ENCODE peak calls at places on chromosomes 11 and 22, in seven cellular contexts. D is upper lobe of right lung, Q is kidney, H is heart right ventricle, T is tibial nerve, L is fibroblast of villous mesenchyme, P is sigmoid colon. G is an unnamed sample.

GRCh38 chr11:24356501-24356900 is 140.4 kb upstream of the LUZP2 start:
- DNase-seq in Q (no peak), D (no peak), T (no peak), L (no peak), H (no peak), P (no peak), G (no peak)

GRCh38 chr11:101870510-101870909 is 44.3 kb upstream of the CEP126 start:
- DNase-seq in H (no peak), D (no peak), P (no peak), L (peak; percentile 63), Q (no peak), T (no peak), G (peak; percentile 91)

GRCh38 chr22:31451709-31452571 is 37.7 kb downstream of the EIF4ENIF1 start:
- DNase-seq in D (no peak), P (no peak), H (no peak), T (no peak), Q (no peak), L (peak; percentile 54), G (peak; percentile 67)

GRCh38 chr11:8066911-8067455 is 14.0 kb upstream of the TUB start:
- DNase-seq in Q (no peak), H (no peak), L (peak; percentile 16), D (no peak), P (no peak), T (no peak), G (peak; percentile 54)

GRCh38 chr11:70522613-70523311 is 124.4 kb downstream of the CTTN start:
- DNase-seq in H (no peak), P (no peak), L (no peak), T (no peak), D (peak; percentile 71), Q (peak; percentile 66), G (no peak)

GRCh38 chr11:12539570-12539969 is 134.7 kb upstream of the TEAD1 start:
- DNase-seq in L (peak; percentile 90), Q (no peak), T (no peak), P (no peak), D (no peak), H (no peak), G (peak; percentile 98)

GRCh38 chr22:20566420-20567260 is 59.2 kb downstream of the MED15 start:
- DNase-seq in Q (no peak), P (peak; percentile 78), D (peak; percentile 63), L (peak; percentile 65), T (no peak), H (no peak), G (peak; percentile 95)

GRCh38 chr11:34749666-34750659 is 129.1 kb downstream of the EHF start:
- DNase-seq in Q (no peak), T (peak; percentile 81), L (peak; percentile 97), D (peak; percentile 88), P (peak; percentile 72), H (peak; percentile 69), G (peak; percentile 96)

GRCh38 chr22:29700206-29700948 is 19.4 kb upstream of the CABP7 start:
- DNase-seq in L (no peak), Q (peak; percentile 60), T (no peak), D (no peak), H (no peak), P (no peak), G (no peak)

GRCh38 chr11:100438366-100438765 is 248.7 kb upstream of the ARHGAP42 start:
- DNase-seq in D (no peak), L (no peak), T (no peak), H (no peak), Q (no peak), P (no peak), G (no peak)

GRCh38 chr11:86644291-86644690 is 28.1 kb downstream of the ME3 start:
- DNase-seq in Q (no peak), P (no peak), H (no peak), T (no peak), D (no peak), L (peak; percentile 81), G (peak; percentile 91)

GRCh38 chr11:10205928-10206327 is 88.1 kb downstream of the SBF2 start:
- DNase-seq in P (no peak), H (no peak), L (no peak), Q (no peak), T (no peak), D (no peak), G (peak; percentile 15)

DNA sequence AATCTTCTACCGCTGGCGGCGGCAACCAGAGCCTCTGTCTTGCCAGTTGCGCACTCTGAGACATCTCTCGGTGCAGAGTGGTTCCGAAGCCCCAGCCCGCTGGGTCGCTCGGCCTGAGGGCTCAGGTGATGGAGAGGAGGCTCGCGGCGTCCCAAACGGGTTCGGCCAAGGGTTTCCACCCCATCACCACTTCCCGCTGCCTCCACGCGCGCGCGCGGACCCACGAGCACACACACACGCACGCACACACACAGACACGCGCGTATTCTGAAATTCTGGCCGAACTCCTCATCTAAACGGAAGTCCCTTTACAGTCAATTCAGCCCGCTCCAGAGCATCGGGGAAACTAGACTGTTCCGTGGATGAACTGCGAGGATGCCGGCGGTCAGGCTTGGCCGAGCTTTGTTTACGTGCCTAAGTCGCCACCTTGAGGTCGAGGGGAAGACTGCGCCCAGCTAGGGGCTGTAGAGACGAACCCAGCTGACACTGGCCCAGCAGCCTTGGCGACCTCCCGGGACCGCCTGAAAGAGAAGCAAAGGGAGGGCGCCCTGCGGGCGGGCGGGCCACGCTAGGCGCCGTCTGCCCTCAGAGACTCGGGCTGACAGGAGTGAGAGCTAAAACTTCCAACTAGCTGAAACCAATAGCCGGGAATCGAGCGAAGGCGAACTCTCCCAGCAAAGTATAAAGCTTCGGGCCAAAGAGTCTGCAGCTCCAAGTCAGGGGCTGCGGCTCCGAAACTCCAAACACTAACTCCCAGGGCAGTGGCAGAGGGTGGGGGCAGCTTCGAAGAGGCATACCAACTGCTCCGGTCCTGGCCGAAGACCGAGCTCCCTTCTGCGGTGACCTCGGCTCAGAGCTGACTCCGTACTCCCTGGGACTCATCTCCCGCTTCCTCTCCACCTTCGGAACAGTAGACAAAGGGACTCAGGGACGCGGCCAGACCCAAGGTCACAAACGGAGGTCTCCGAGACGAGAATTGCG is 124.8 kb upstream of the C11orf58 start:
- DNase-seq in T (peak; percentile 88), Q (peak; percentile 94), H (peak; percentile 89), L (peak; percentile 88), D (peak; percentile 91), P (peak; percentile 89), G (peak; percentile 75)
- H3K4me3 ChIP-seq in T (peak overlapping the region; percentile 62), Q (peak overlapping the region; percentile 70), H (peak overlapping the region; percentile 26), L (peak overlapping the region; percentile 60), D (peak overlapping the region; percentile 41), P (peak overlapping the region; percentile 31), G (peak overlapping the region; percentile 11)

DNA sequence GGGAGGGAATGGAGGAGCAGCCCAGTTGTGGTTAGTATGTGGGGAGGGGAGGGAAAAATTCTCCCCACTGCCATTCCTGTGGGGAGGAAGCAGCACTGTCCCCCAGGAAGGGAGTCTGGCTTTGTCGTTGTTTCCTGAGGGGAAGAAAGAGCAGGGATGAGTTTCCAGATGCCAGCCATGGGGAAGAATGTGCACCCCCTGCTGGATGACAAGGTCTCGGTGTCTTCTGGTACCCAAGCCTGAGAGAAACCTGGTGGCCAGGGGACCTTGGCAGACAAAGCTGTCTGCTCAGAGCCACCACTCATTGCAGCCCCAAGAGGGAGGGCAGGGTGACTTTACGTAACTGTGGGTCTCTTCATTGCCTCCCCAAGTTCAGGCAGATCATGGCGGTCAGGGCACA is 81.3 kb upstream of the CD82 start:
- DNase-seq in H (no peak), T (no peak), Q (no peak), P (peak; percentile 40), D (no peak), L (peak; percentile 13), G (peak; percentile 18)
- TF ChIP-seq CTCF in H (peak; percentile 54), T (no peak), Q (no peak), P (no peak), D (no peak), L (peak; percentile 43), G (peak; percentile 39)

GRCh38 chr11:29959488-29959887 is 57.3 kb downstream of the KCNA4 start:
- DNase-seq in P (no peak), T (no peak), D (no peak), H (no peak), L (no peak), Q (no peak), G (no peak)
- H3K4me3 ChIP-seq in P (no peak overlapping the region), T (no peak overlapping the region), D (no peak overlapping the region), H (no peak overlapping the region), L (no peak overlapping the region), Q (no peak overlapping the region), G (no peak overlapping the region)

DNA sequence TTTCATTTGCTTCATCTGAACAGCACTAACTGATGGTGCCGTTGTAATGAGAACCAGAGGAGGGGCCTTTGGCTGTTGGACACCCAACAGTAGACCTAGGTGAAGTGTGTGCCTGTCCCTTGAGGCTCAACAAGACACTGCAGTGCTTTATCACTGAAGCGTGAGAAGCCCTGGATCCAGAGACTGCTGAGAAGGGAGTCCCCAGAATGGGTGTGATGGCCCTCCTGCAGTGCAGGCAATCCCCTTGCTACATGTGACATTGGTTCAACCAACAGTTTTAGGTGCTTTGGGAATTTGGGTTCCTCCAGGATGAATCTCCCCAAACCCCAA is 125.6 kb downstream of the BRD1 start:
- DNase-seq in T (no peak), Q (no peak), H (no peak), D (no peak), P (no peak), L (no peak), G (no peak)
- TF ChIP-seq CTCF in T (no peak), Q (no peak), H (peak; percentile 6), D (no peak), P (no peak), L (no peak), G (no peak)

GRCh38 chr22:39913886-39914285 is 13.0 kb downstream of the GRAP2 start:
- DNase-seq in T (no peak), P (no peak), D (no peak), Q (no peak), L (peak; percentile 12), H (no peak), G (no peak)
- H3K4me3 ChIP-seq in T (no peak overlapping the region), P (no peak overlapping the region), D (no peak overlapping the region), Q (no peak overlapping the region), L (no peak overlapping the region), H (no peak overlapping the region), G (no peak overlapping the region)

GRCh38 chr11:32002311-32002710 is 88.6 kb upstream of the RCN1 start:
- DNase-seq in T (no peak), L (no peak), H (no peak), Q (no peak), D (no peak), P (no peak), G (no peak)

GRCh38 chr11:32003335-32003734 is 87.5 kb upstream of the RCN1 start:
- DNase-seq in Q (no peak), T (no peak), L (no peak), H (no peak), P (no peak), D (no peak), G (no peak)

GRCh38 chr11:32005786-32006406 is 85.0 kb upstream of the RCN1 start:
- DNase-seq in H (no peak), L (no peak), P (no peak), T (no peak), D (no peak), Q (peak; percentile 52), G (peak; percentile 39)

GRCh38 chr11:32008879-32009548 is 81.9 kb upstream of the RCN1 start:
- DNase-seq in P (no peak), D (no peak), Q (no peak), T (no peak), H (no peak), L (no peak), G (no peak)

DNA sequence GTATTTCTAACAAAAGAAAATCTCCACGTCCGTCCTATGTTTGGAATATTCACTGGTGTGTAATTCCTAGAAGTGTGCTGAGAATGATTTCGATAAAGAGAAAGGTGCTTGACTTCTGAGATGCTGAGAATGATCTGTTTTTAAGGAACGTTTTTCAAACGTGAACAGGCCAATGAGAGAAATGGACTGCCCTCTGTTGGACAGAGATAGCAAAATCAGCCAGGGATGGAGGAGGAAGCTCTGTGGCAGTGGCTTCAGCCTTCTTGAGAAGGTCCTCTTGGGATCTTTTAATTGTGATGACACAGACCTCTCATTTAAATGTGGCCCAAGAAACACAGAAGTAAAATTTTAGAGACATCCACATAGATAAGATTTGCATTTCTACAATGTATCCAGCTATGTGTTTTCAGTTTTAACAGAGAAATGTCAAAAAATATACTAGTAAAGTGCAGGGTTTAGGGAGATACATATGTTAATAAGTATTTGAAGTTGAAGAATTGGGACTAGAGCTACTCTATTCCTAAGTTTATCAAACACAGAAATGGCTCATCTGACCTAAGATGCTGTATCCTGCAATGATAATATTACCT is 84.0 kb upstream of the RCN1 start:
- DNase-seq in H (no peak), L (peak; percentile 41), D (no peak), T (no peak), Q (no peak), P (no peak), G (peak; percentile 50)
- TF ChIP-seq CTCF in H (peak; percentile 66), L (peak; percentile 72), D (peak; percentile 60), T (peak; percentile 27), Q (peak; percentile 44), P (no peak), G (peak; percentile 68)